ENCODE peak calls at places on chromosome 4, in five cellular contexts. G is coronary artery; I is T-helper 1 cell; Y is CD8-positive, alpha-beta memory T cell; N is HFF-Myc. U is an unnamed sample.

GRCh38 chr4:47391256-47391655 is 72.2 kb downstream of the COMMD8 start:
- DNase-seq in Y (no peak), G (no peak), N (no peak), I (no peak), U (no peak)

GRCh38 chr4:6308890-6309643 is 39.4 kb downstream of the WFS1 start:
- DNase-seq in I (no peak), Y (peak), N (no peak), G (no peak), U (no peak)

GRCh38 chr4:186304816-186305520 is 39.0 kb downstream of the F11 start:
- DNase-seq in N (no peak), I (no peak), Y (no peak), G (no peak), U (no peak)

GRCh38 chr4:86720508-86721068 is 126.5 kb downstream of the PTPN13 start:
- DNase-seq in G (no peak), N (no peak), Y (no peak), I (no peak), U (no peak)

GRCh38 chr4:152486414-152487389 is 49.2 kb downstream of the FBXW7 start:
- DNase-seq in Y (no peak), N (no peak), G (no peak), I (no peak), U (no peak)

GRCh38 chr4:6489962-6490361 is 17.5 kb upstream of the PPP2R2C start:
- DNase-seq in G (no peak), N (no peak), I (no peak), Y (no peak), U (no peak)

GRCh38 chr4:100100985-100101384 is 89.3 kb downstream of the DDIT4L start:
- DNase-seq in G (no peak), I (no peak), Y (no peak), N (no peak), U (no peak)

GRCh38 chr4:57076646-57077045 is 33.5 kb downstream of the IGFBP7 start:
- DNase-seq in I (no peak), G (no peak), N (no peak), Y (no peak), U (no peak)

GRCh38 chr4:20252656-20253271 is 1.1 kb downstream of the SLIT2 start:
- DNase-seq in I (no peak), N (no peak), Y (no peak), G (peak), U (no peak)

GRCh38 chr4:78129383-78130108 is 72.4 kb downstream of the FRAS1 start:
- DNase-seq in I (no peak), G (no peak), Y (no peak), N (no peak), U (no peak)

GRCh38 chr4:176342384-176342783 is 22.6 kb downstream of the SPCS3 start:
- DNase-seq in G (no peak), N (no peak), Y (no peak), I (no peak), U (no peak)

GRCh38 chr4:143384381-143384994 is 47.8 kb downstream of the GAB1 start:
- DNase-seq in N (no peak), Y (no peak), I (no peak), G (peak), U (no peak)

GRCh38 chr4:135670548-135670947 is 1469.0 kb upstream of the PABPC4L start:
- DNase-seq in N (no peak), G (no peak), I (no peak), Y (no peak), U (no peak)

GRCh38 chr4:140757220-140757607 is 1.0 kb upstream of the TBC1D9 start:
- DNase-seq in G (no peak), Y (no peak), N (no peak), I (no peak), U (no peak)

GRCh38 chr4:24816797-24817196 is 21.4 kb downstream of the SOD3 start:
- DNase-seq in Y (no peak), N (no peak), I (no peak), G (no peak), U (no peak)

GRCh38 chr4:1727117-1728031 is 6.1 kb downstream of the TACC3 start:
- DNase-seq in Y (no peak), I (no peak), N (peak), G (no peak), U (no peak)

GRCh38 chr4:3481113-3481531 is 18.0 kb downstream of the DOK7 start:
- DNase-seq in N (no peak), G (no peak), I (no peak), Y (no peak), U (no peak)

GRCh38 chr4:105241456-105241855 is 94.8 kb downstream of the TET2 start:
- DNase-seq in I (no peak), N (no peak), G (no peak), Y (no peak), U (no peak)

GRCh38 chr4:742742-743311 is 37.2 kb downstream of the PCGF3 start:
- DNase-seq in N (no peak), G (no peak), Y (peak), I (peak), U (peak)

GRCh38 chr4:94208918-94209317 is 1.3 kb downstream of the SMARCAD1 start:
- DNase-seq in G (no peak), Y (no peak), N (no peak), I (no peak), U (no peak)

GRCh38 chr4:26611879-26612278 is 28.0 kb downstream of the TBC1D19 start:
- DNase-seq in N (no peak), I (no peak), G (no peak), Y (no peak), U (no peak)

GRCh38 chr4:159776915-159777314 is 674.0 kb downstream of the RAPGEF2 start:
- DNase-seq in I (no peak), G (no peak), Y (no peak), N (no peak), U (no peak)

GRCh38 chr4:72432282-72432681 is 136.7 kb downstream of the ADAMTS3 start:
- DNase-seq in N (no peak), G (no peak), Y (no peak), I (no peak), U (no peak)

GRCh38 chr4:115042496-115042895 is 70.9 kb downstream of the NDST4 start:
- DNase-seq in I (no peak), N (no peak), G (no peak), Y (no peak), U (no peak)

GRCh38 chr4:80989921-80990544 is 40.5 kb upstream of the BMP3 start:
- DNase-seq in Y (no peak), I (no peak), G (no peak), N (peak), U (peak)

GRCh38 chr4:1462768-1463075 is 56.5 kb upstream of the NKX1-1 start:
- DNase-seq in I (no peak), N (no peak), G (no peak), Y (no peak), U (no peak)

GRCh38 chr4:101977096-101977495 is 186.6 kb downstream of the BANK1 start:
- DNase-seq in G (no peak), N (peak), I (no peak), Y (no peak), U (no peak)

GRCh38 chr4:44446191-44446590 is 2.4 kb downstream of the KCTD8 start:
- DNase-seq in Y (no peak), N (no peak), G (no peak), I (no peak), U (no peak)

GRCh38 chr4:958314-958665 is 15.1 kb downstream of the DGKQ start:
- DNase-seq in Y (no peak), N (no peak), G (no peak), I (no peak), U (no peak)

GRCh38 chr4:97238956-97239698 is 904.1 kb downstream of the STPG2 start:
- DNase-seq in N (no peak), Y (no peak), I (no peak), G (no peak), U (no peak)

GRCh38 chr4:140995058-140995457 is 138.2 kb downstream of the RNF150 start:
- DNase-seq in G (no peak), N (no peak), I (no peak), Y (no peak), U (no peak)

GRCh38 chr4:185304944-185305690 is 90.6 kb downstream of the LRP2BP start:
- DNase-seq in Y (no peak), I (peak), N (peak), G (no peak), U (peak)

GRCh38 chr4:48173055-48173991 is 39.3 kb upstream of the TXK start:
- DNase-seq in I (no peak), N (no peak), G (no peak), Y (no peak), U (no peak)

GRCh38 chr4:53365121-53365485 is 758 bp downstream of the SCFD2 start:
- DNase-seq in G (no peak), N (no peak), I (no peak), Y (no peak), U (no peak)

GRCh38 chr4:145527773-145528172 is 46.1 kb downstream of the SMAD1 start:
- DNase-seq in N (no peak), G (no peak), Y (no peak), I (no peak), U (no peak)

GRCh38 chr4:48090621-48091020 is 43.4 kb downstream of the TXK start:
- DNase-seq in Y (no peak), I (no peak), N (no peak), G (no peak), U (no peak)